ENCODE peak calls at places on chromosomes 2 and 18, in ten cellular contexts. A is CD8-positive, alpha-beta memory T cell; W is Peyer's patch; V is OCI-LY7; Q is GM23338; E is keratinocyte; F is kidney; D is sigmoid colon; S is ascending aorta; L is DND-41. H is an unnamed sample.

GRCh38 chr18:48623468-48624220 is 84.8 kb downstream of the CTIF start:
- DNase-seq in A (no peak), W (no peak), V (no peak), Q (no peak), E (peak; percentile 76), F (no peak), D (no peak), S (no peak), L (no peak), H (peak; percentile 70)

GRCh38 chr18:741931-742512 is 29.6 kb upstream of the ENOSF1 start:
- DNase-seq in A (no peak), W (no peak), V (peak; percentile 46), Q (peak; percentile 53), E (no peak), F (no peak), D (no peak), S (no peak), L (no peak), H (peak; percentile 45)

GRCh38 chr2:50547521-50547920 is 484.4 kb downstream of the NRXN1 start:
- DNase-seq in A (no peak), W (no peak), V (no peak), Q (no peak), E (peak; percentile 62), F (no peak), D (no peak), S (no peak), L (no peak), H (no peak)

GRCh38 chr2:72990695-72991438 is 73.5 kb downstream of the EMX1 start:
- DNase-seq in A (no peak), W (no peak), V (no peak), Q (no peak), E (no peak), F (peak; percentile 19), D (peak; percentile 54), S (peak; percentile 16), L (no peak), H (peak; percentile 30)

GRCh38 chr2:72325592-72326422 is 178.1 kb upstream of the CYP26B1 start:
- DNase-seq in A (no peak), W (no peak), V (peak; percentile 18), Q (peak; percentile 60), E (no peak), F (no peak), D (no peak), S (no peak), L (peak; percentile 17), H (no peak)

GRCh38 chr2:222613715-222614331 is 42.1 kb downstream of the FARSB start:
- DNase-seq in A (no peak), W (no peak), V (peak; percentile 49), Q (peak; percentile 76), E (no peak), F (no peak), D (no peak), S (no peak), L (no peak), H (peak; percentile 30)

GRCh38 chr2:233092446-233093438 is 32.6 kb downstream of the INPP5D start:
- DNase-seq in A (no peak), W (no peak), V (no peak), Q (no peak), E (no peak), F (peak; percentile 16), D (peak; percentile 30), S (peak; percentile 8), L (no peak), H (no peak)

GRCh38 chr2:239310401-239311061 is 90.3 kb downstream of the HDAC4 start:
- DNase-seq in A (no peak), W (peak; percentile 6), V (no peak), Q (no peak), E (no peak), F (no peak), D (peak; percentile 88), S (peak; percentile 57), L (peak; percentile 1), H (no peak)

GRCh38 chr2:134142903-134143302 is 111.0 kb upstream of the MGAT5 start:
- DNase-seq in A (no peak), W (no peak), V (no peak), Q (peak; percentile 36), E (peak; percentile 35), F (no peak), D (no peak), S (peak; percentile 31), L (no peak), H (no peak)

GRCh38 chr2:120544522-120544921 is 191.1 kb upstream of the GLI2 start:
- DNase-seq in A (no peak), W (no peak), V (no peak), Q (no peak), E (no peak), F (no peak), D (no peak), S (no peak), L (no peak), H (no peak)

GRCh38 chr18:23719634-23720201 is 30.5 kb downstream of the LAMA3 start:
- DNase-seq in A (no peak), W (no peak), V (no peak), Q (no peak), E (peak; percentile 83), F (no peak), D (no peak), S (peak; percentile 73), L (no peak), H (peak; percentile 97)

GRCh38 chr2:205465791-205466190 is 216.5 kb upstream of the NRP2 start:
- DNase-seq in A (no peak), W (no peak), V (no peak), Q (peak; percentile 65), E (no peak), F (no peak), D (no peak), S (no peak), L (no peak), H (no peak)

DNA sequence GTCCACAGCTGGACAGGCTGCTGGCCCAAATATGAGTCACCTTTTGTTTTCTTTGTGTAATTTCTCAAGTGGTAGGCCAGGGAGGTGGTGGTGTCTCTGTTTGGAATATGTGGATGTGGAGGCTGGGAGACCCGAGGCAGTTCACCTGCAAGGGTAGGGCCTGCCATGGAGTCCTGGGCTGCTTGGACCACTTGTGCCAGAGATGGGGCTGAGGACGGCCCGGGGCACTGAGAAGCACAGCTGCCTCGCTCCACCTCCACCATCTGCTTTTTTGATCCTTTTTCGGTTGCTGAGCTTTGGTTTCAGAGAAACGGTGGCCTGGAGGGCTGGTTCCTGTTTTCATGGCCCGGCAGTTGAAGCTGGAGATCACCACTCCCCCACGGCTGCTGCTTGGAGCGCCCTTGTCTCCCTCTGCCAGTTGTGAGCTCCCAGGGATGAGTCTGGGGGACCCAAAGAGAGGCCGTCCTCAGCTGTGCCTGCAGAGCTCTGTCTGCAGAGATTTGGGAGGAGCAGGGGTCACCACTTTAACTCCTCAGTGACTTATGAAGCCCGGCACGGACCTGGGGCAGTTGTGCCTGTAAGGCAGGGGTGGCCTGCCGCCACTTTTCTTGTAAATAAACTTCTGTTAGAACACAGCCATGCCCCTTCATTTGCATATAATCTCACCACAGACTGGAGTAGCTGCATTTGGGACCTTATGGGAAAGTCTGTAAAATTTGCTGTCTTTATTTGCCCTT is 67.6 kb upstream of the MCFD2 start:
- DNase-seq in A (no peak), W (peak; percentile 77), V (peak; percentile 94), Q (no peak), E (no peak), F (no peak), D (no peak), S (no peak), L (peak; percentile 51), H (no peak)
- H3K27ac ChIP-seq in A (peak overlapping the region; percentile 36), W (peak overlapping the region; percentile 79), V (peak overlapping the region; percentile 99), Q (no peak overlapping the region), E (no peak overlapping the region), F (no peak overlapping the region), D (peak overlapping the region; percentile 46), S (peak overlapping the region; percentile 90), L (no peak overlapping the region), H (no peak overlapping the region)

DNA sequence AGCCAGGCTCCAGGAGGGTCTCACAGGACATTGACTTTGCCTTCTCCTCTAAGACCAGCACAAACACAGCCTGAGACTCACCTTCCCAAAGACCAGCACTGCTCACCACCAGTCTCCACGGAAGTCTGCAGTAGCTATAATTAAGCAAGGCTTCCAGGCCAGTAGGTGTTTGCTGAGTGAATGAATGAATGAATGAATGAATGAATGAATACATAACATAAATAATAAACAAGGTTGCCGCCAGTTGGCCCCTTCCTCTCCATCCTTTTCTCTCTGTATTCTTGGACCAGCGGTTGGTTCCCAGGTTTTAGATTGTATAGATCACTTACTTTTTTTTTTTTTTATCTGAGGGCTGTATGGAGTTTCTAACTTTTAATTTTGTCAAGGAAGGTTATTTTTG is 222.4 kb upstream of the ID2 start:
- DNase-seq in A (no peak), W (no peak), V (no peak), Q (no peak), E (no peak), F (no peak), D (no peak), S (no peak), L (no peak), H (no peak)
- H3K4me1 ChIP-seq in A (peaks cover 20% of the 10 kb centered on the region), W (peaks cover 11% of the 10 kb centered on the region), V (peaks cover 25% of the 10 kb centered on the region), Q (peaks cover 7% of the 10 kb centered on the region), E (no peaks in the 10 kb centered on the region), F (no peaks in the 10 kb centered on the region), D (peaks cover 8% of the 10 kb centered on the region), S (no peaks in the 10 kb centered on the region), L (peaks cover 27% of the 10 kb centered on the region), H (no peaks in the 10 kb centered on the region)

DNA sequence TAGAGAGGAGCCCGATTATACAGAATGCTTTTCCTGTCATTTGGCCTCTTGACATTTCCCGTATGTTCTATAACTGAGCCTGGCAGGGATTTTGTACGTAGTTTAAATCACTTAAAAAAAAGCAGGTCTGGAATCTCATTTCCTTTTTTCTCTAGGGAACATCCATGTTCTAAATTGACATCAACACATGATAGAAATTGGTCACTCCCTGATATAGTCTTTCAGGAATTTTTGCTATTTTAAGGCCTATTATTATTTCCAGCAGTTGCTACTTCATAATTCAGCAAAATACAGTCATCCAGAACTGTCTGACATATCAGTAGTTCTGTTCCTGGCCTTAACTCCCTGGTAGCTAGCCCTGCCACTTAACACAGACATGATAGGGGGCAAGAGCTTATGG is 565.7 kb upstream of the ZEB2 start:
- DNase-seq in A (no peak), W (no peak), V (no peak), Q (no peak), E (no peak), F (no peak), D (no peak), S (no peak), L (no peak), H (no peak)
- H3K27ac ChIP-seq in A (no peak overlapping the region), W (no peak overlapping the region), V (no peak overlapping the region), Q (no peak overlapping the region), E (no peak overlapping the region), F (no peak overlapping the region), D (no peak overlapping the region), S (no peak overlapping the region), L (no peak overlapping the region), H (no peak overlapping the region)

GRCh38 chr2:1742680-1743395 is 1.5 kb downstream of the PXDN start:
- DNase-seq in A (no peak), W (peak; percentile 16), V (no peak), Q (peak; percentile 87), E (peak; percentile 35), F (peak; percentile 92), D (peak; percentile 96), S (peak; percentile 95), L (no peak), H (peak; percentile 85)
- H3K4me1 ChIP-seq in A (no peaks in the 10 kb centered on the region), W (no peaks in the 10 kb centered on the region), V (no peaks in the 10 kb centered on the region), Q (peaks cover 26% of the 10 kb centered on the region), E (peaks cover 14% of the 10 kb centered on the region), F (no peaks in the 10 kb centered on the region), D (peaks cover 53% of the 10 kb centered on the region), S (peaks cover 30% of the 10 kb centered on the region), L (no peaks in the 10 kb centered on the region), H (peaks cover 63% of the 10 kb centered on the region)

GRCh38 chr2:101745711-101746694 is 48.5 kb downstream of the MAP4K4 start:
- DNase-seq in A (no peak), W (no peak), V (no peak), Q (no peak), E (no peak), F (no peak), D (no peak), S (no peak), L (no peak), H (peak; percentile 78)
- H3K27ac ChIP-seq in A (no peak overlapping the region), W (no peak overlapping the region), V (no peak overlapping the region), Q (peak overlapping the region; percentile 6), E (peak overlapping the region; percentile 86), F (no peak overlapping the region), D (no peak overlapping the region), S (peak overlapping the region; percentile 72), L (no peak overlapping the region), H (peak overlapping the region; percentile 83)

H was measured in SJSA1.